ENCODE peak calls at places on chromosomes 3 and 15, in seven cellular contexts. X is CD4-positive, alpha-beta T cell; F is T follicular helper cell; A is stimulated activated CD4-positive, alpha-beta T cell treated with anti-CD3 and anti-CD28 coated beads, Interleukin-15, amount 100 ng/mL, for 24 hours; Q is heart right ventricle; Z is globus pallidus; P is stimulated activated naive CD4-positive, alpha-beta T cell. U is an unnamed sample.

GRCh38 chr3:186107148-186108105 is 1.5 kb downstream of the ETV5 start:
- DNase-seq in Z (peak), Q (peak), F (peak), P (peak), X (peak), A (peak), U (peak)

GRCh38 chr3:188531210-188531609 is 377.3 kb downstream of the LPP start:
- DNase-seq in Z (no peak), F (no peak), P (no peak), A (no peak), X (no peak), Q (no peak), U (peak)

GRCh38 chr3:24810881-24811280 is 316.2 kb upstream of the THRB start:
- DNase-seq in Q (no peak), X (no peak), A (no peak), P (no peak), F (no peak), Z (peak), U (no peak)

GRCh38 chr3:126484662-126485061 is 9.0 kb upstream of the ZXDC start:
- DNase-seq in Z (no peak), P (no peak), F (no peak), A (no peak), Q (no peak), X (no peak), U (no peak)

GRCh38 chr3:194205675-194206133 is 69.8 kb downstream of the HES1 start:
- DNase-seq in P (peak), Q (no peak), A (peak), Z (no peak), F (no peak), X (no peak), U (no peak)

GRCh38 chr15:100457201-100457600 is 71.5 kb downstream of the CERS3 start:
- DNase-seq in F (no peak), X (no peak), Z (no peak), P (no peak), A (no peak), Q (no peak), U (peak)

GRCh38 chr15:63040954-63041353 is 1.6 kb upstream of the TPM1 start:
- DNase-seq in X (no peak), F (no peak), Q (no peak), P (no peak), A (no peak), Z (no peak), U (no peak)

GRCh38 chr3:196072313-196072712 is 9.6 kb downstream of the TFRC start:
- DNase-seq in F (no peak), Z (no peak), X (no peak), P (no peak), Q (no peak), A (no peak), U (no peak)

GRCh38 chr3:101849714-101850326 is 506 bp downstream of the NFKBIZ start:
- DNase-seq in A (peak), Z (no peak), Q (peak), P (peak), X (peak), F (peak), U (peak)

GRCh38 chr15:29736745-29737023 is 85.6 kb downstream of the TJP1 start:
- DNase-seq in F (no peak), Z (no peak), X (no peak), P (no peak), A (no peak), Q (no peak), U (peak)

GRCh38 chr3:197231326-197231725 is 67.1 kb downstream of the DLG1 start:
- DNase-seq in X (no peak), Z (no peak), P (no peak), F (no peak), Q (no peak), A (no peak), U (no peak)